ENCODE peak calls at places on chromosomes 5 and 9, in nine cellular contexts. S is HT1080; L is RWPE1; D is breast epithelium; C is activated T-cell treated with anti-CD3 and anti-CD28 coated beads, Interleukin-2, amount 50 U/mL, for 4 hours; F is effector CD4-positive, alpha-beta T cell; U is stimulated activated CD8-positive, alpha-beta memory T cell treated with anti-CD3 and anti-CD28 coated beads, Interleukin-7, amount 100 ng/mL, for 24 hours; G is AG08395; Z is T-helper 9 cell. B is an unnamed sample.

GRCh38 chr5:135604046-135604445 is 25.3 kb upstream of the CXCL14 start:
- DNase-seq in S (no peak), L (no peak), D (no peak), C (no peak), F (no peak), U (no peak), G (no peak), Z (no peak), B (no peak)

GRCh38 chr5:122985006-122985700 is 51.4 kb downstream of the PPIC start:
- DNase-seq in S (no peak), L (no peak), D (no peak), C (no peak), F (no peak), U (no peak), G (no peak), Z (no peak), B (no peak)

GRCh38 chr5:95857185-95857945 is 34.8 kb upstream of the GLRX start:
- DNase-seq in S (no peak), L (no peak), D (peak), C (no peak), F (no peak), U (no peak), G (no peak), Z (no peak), B (peak)

GRCh38 chr5:35229076-35230042 is 928 bp downstream of the PRLR start:
- DNase-seq in S (peak), L (peak), D (no peak), C (no peak), F (no peak), U (no peak), G (no peak), Z (no peak), B (no peak)

GRCh38 chr5:17248999-17249634 is 31.7 kb downstream of the BASP1 start:
- DNase-seq in S (peak), L (peak), D (no peak), C (no peak), F (no peak), U (no peak), G (peak), Z (no peak), B (peak)

GRCh38 chr5:14394365-14394764 is 187.2 kb upstream of the OTULINL start:
- DNase-seq in S (no peak), L (no peak), D (no peak), C (no peak), F (no peak), U (no peak), G (no peak), Z (no peak), B (no peak)

GRCh38 chr9:130905902-130906726 is 9.5 kb upstream of the QRFP start:
- DNase-seq in S (no peak), L (no peak), D (no peak), C (no peak), F (no peak), U (no peak), G (no peak), Z (no peak), B (no peak)

GRCh38 chr9:128389395-128390149 is 18.4 kb downstream of the URM1 start:
- DNase-seq in S (no peak), L (no peak), D (no peak), C (no peak), F (no peak), U (no peak), G (no peak), Z (no peak), B (peak)

GRCh38 chr9:134293576-134294227 is 32.6 kb upstream of the RXRA start:
- DNase-seq in S (no peak), L (no peak), D (no peak), C (no peak), F (no peak), U (no peak), G (peak), Z (no peak), B (no peak)

GRCh38 chr9:94867281-94867841 is 140.9 kb downstream of the AOPEP start:
- DNase-seq in S (peak), L (peak), D (peak), C (no peak), F (no peak), U (no peak), G (peak), Z (no peak), B (peak)

GRCh38 chr5:34563951-34564705 is 92.0 kb upstream of the RAI14 start:
- DNase-seq in S (peak), L (no peak), D (no peak), C (no peak), F (no peak), U (no peak), G (peak), Z (no peak), B (no peak)

GRCh38 chr9:129172816-129173215 is 5.2 kb downstream of the IER5L start:
- DNase-seq in S (no peak), L (no peak), D (no peak), C (no peak), F (no peak), U (no peak), G (no peak), Z (no peak), B (no peak)

GRCh38 chr5:172170251-172170701 is 17.7 kb downstream of the STK10 start:
- DNase-seq in S (no peak), L (no peak), D (peak), C (no peak), F (no peak), U (no peak), G (no peak), Z (no peak), B (no peak)

GRCh38 chr9:95874303-95874988 is 1.0 kb upstream of the ERCC6L2 start:
- DNase-seq in S (peak), L (peak), D (no peak), C (no peak), F (no peak), U (no peak), G (peak), Z (no peak), B (peak)

GRCh38 chr9:98356953-98357352 is 101.5 kb upstream of the TBC1D2 start:
- DNase-seq in S (no peak), L (no peak), D (no peak), C (no peak), F (no peak), U (no peak), G (no peak), Z (no peak), B (no peak)

GRCh38 chr9:101047848-101048402 is 19.4 kb downstream of the PLPPR1 start:
- DNase-seq in S (peak), L (peak), D (no peak), C (no peak), F (no peak), U (no peak), G (no peak), Z (no peak), B (no peak)

GRCh38 chr9:1495282-1495681 is 445.1 kb downstream of the DMRT2 start:
- DNase-seq in S (no peak), L (no peak), D (no peak), C (no peak), F (no peak), U (no peak), G (no peak), Z (no peak), B (no peak)

GRCh38 chr5:92527311-92528078 is 1053.5 kb downstream of the NR2F1-AS1 start:
- DNase-seq in S (no peak), L (no peak), D (no peak), C (no peak), F (no peak), U (no peak), G (peak), Z (no peak), B (peak)

GRCh38 chr9:69044226-69045219 is 9.0 kb downstream of the FXN start:
- DNase-seq in S (peak), L (no peak), D (no peak), C (no peak), F (no peak), U (no peak), G (peak), Z (no peak), B (peak)

GRCh38 chr5:109030360-109031143 is 282.9 kb downstream of the FER start:
- DNase-seq in S (no peak), L (no peak), D (no peak), C (no peak), F (no peak), U (no peak), G (no peak), Z (no peak), B (no peak)

GRCh38 chr5:16464664-16465543 is 696 bp downstream of the ZNF622 start:
- DNase-seq in S (no peak), L (no peak), D (no peak), C (peak), F (peak), U (no peak), G (no peak), Z (no peak), B (peak)

GRCh38 chr9:83208065-83208850 is 145.3 kb upstream of the RASEF start:
- DNase-seq in S (no peak), L (no peak), D (no peak), C (no peak), F (no peak), U (no peak), G (no peak), Z (no peak), B (no peak)

GRCh38 chr9:135461936-135462335 is 17.6 kb upstream of the PPP1R26 start:
- DNase-seq in S (no peak), L (no peak), D (no peak), C (no peak), F (no peak), U (no peak), G (no peak), Z (no peak), B (no peak)

GRCh38 chr9:116741742-116742141 is 54.6 kb downstream of the TRIM32 start:
- DNase-seq in S (no peak), L (no peak), D (no peak), C (no peak), F (no peak), U (no peak), G (no peak), Z (no peak), B (no peak)

GRCh38 chr9:80699551-80699998 is 989.8 kb downstream of the TLE1 start:
- DNase-seq in S (peak), L (peak), D (no peak), C (no peak), F (no peak), U (no peak), G (peak), Z (no peak), B (peak)

GRCh38 chr9:104085538-104085937 is 8.6 kb upstream of the SMC2 start:
- DNase-seq in S (no peak), L (no peak), D (no peak), C (no peak), F (no peak), U (no peak), G (no peak), Z (no peak), B (no peak)

GRCh38 chr9:131657456-131657855 is 82.4 kb downstream of the RAPGEF1 start:
- DNase-seq in S (no peak), L (no peak), D (no peak), C (no peak), F (no peak), U (no peak), G (no peak), Z (no peak), B (no peak)

GRCh38 chr9:17204611-17205165 is 69.8 kb downstream of the CNTLN start:
- DNase-seq in S (no peak), L (no peak), D (no peak), C (no peak), F (no peak), U (no peak), G (no peak), Z (no peak), B (peak)

GRCh38 chr5:33843579-33843978 is 48.2 kb downstream of the ADAMTS12 start:
- DNase-seq in S (peak), L (no peak), D (no peak), C (no peak), F (no peak), U (no peak), G (no peak), Z (no peak), B (no peak)

GRCh38 chr5:961002-961710 is 47.4 kb upstream of the NKD2 start:
- DNase-seq in S (no peak), L (no peak), D (peak), C (no peak), F (no peak), U (no peak), G (no peak), Z (no peak), B (no peak)

GRCh38 chr5:68884144-68884754 is 209.6 kb upstream of the SLC30A5 start:
- DNase-seq in S (no peak), L (no peak), D (no peak), C (no peak), F (no peak), U (no peak), G (no peak), Z (no peak), B (no peak)